ENCODE peak calls at places on chromosome 21, in five cellular contexts. H is HuH-7.5, T is ovary, M is mucosa of descending colon, P is head of caudate nucleus. W is an unnamed sample.

GRCh38 chr21:16841917-16842316 is 670.9 kb upstream of the CXADR start:
- DNase-seq in T (no peak), H (no peak), P (no peak), M (no peak), W (no peak)

GRCh38 chr21:14686466-14687276 is 140.6 kb upstream of the SAMSN1 start:
- DNase-seq in T (no peak), M (no peak), H (no peak), P (no peak), W (no peak)

GRCh38 chr21:39087238-39087975 is 95.8 kb downstream of the PSMG1 start:
- DNase-seq in M (no peak), H (no peak), P (no peak), T (no peak), W (peak; percentile 83)

GRCh38 chr21:45941338-45941710 is 40.2 kb upstream of the COL6A1 start:
- DNase-seq in M (no peak), P (no peak), H (no peak), T (no peak), W (no peak)

GRCh38 chr21:25790122-25790951 is 55.6 kb downstream of the GABPA start:
- DNase-seq in T (no peak), H (peak; percentile 28), P (no peak), M (no peak), W (no peak)

GRCh38 chr21:45027241-45028196 is 46.9 kb upstream of the ADARB1 start:
- DNase-seq in M (no peak), T (no peak), H (no peak), P (no peak), W (no peak)

GRCh38 chr21:45390831-45391742 is 13.9 kb upstream of the COL18A1 start:
- DNase-seq in H (no peak), T (peak; percentile 19), M (peak; percentile 19), P (no peak), W (peak; percentile 17)

GRCh38 chr21:31571879-31572278 is 87.6 kb upstream of the SOD1 start:
- DNase-seq in T (no peak), M (no peak), P (no peak), H (no peak), W (no peak)

GRCh38 chr21:36923270-36923669 is 43.2 kb downstream of the HLCS start:
- DNase-seq in P (no peak), T (no peak), M (no peak), H (no peak), W (no peak)

GRCh38 chr21:41128981-41129380 is 39.0 kb upstream of the BACE2 start:
- DNase-seq in H (no peak), P (no peak), M (no peak), T (no peak), W (no peak)

GRCh38 chr21:21612446-21612845 is 614.2 kb downstream of the NCAM2 start:
- DNase-seq in T (no peak), M (no peak), P (no peak), H (no peak), W (no peak)

GRCh38 chr21:34091607-34092006 is 18.2 kb downstream of the MRPS6 start:
- DNase-seq in T (no peak), P (no peak), H (no peak), M (no peak), W (no peak)

GRCh38 chr21:18204931-18205330 is 39.7 kb upstream of the CHODL start:
- DNase-seq in T (no peak), H (no peak), P (no peak), M (no peak), W (no peak)